ENCODE peak calls at places on chromosome 1, in four cellular contexts. One of them, this sample, is unnamed.

GRCh38 chr1:181405584-181405983 is 77.7 kb upstream of the CACNA1E start:
- DNase-seq in suprapubic skin: no peak
- DNase-seq in ovary: no peak
- DNase-seq in PC-3: no peak
- DNase-seq in this sample: no peak

GRCh38 chr1:179164494-179164893 is 65.0 kb downstream of the ABL2 start:
- DNase-seq in suprapubic skin: no peak
- DNase-seq in ovary: no peak
- DNase-seq in PC-3: peak; percentile 78
- DNase-seq in this sample: peak; percentile 44

GRCh38 chr1:226975259-226975908 is 35.3 kb downstream of the COQ8A start:
- DNase-seq in suprapubic skin: no peak
- DNase-seq in ovary: no peak
- DNase-seq in PC-3: no peak
- DNase-seq in this sample: no peak

GRCh38 chr1:98402860-98403259 is 258.7 kb upstream of the SNX7 start:
- DNase-seq in suprapubic skin: no peak
- DNase-seq in ovary: no peak
- DNase-seq in PC-3: no peak
- DNase-seq in this sample: no peak

GRCh38 chr1:233627376-233627775 is 13.5 kb downstream of the KCNK1 start:
- DNase-seq in suprapubic skin: no peak
- DNase-seq in ovary: no peak
- DNase-seq in PC-3: peak; percentile 23
- DNase-seq in this sample: peak; percentile 51

GRCh38 chr1:45272943-45273342 is 53.8 kb upstream of the HPDL start:
- DNase-seq in suprapubic skin: no peak
- DNase-seq in ovary: no peak
- DNase-seq in PC-3: peak; percentile 47
- DNase-seq in this sample: peak; percentile 16

GRCh38 chr1:27138927-27139326 is 16.0 kb downstream of the SLC9A1 start:
- DNase-seq in suprapubic skin: no peak
- DNase-seq in ovary: no peak
- DNase-seq in PC-3: no peak
- DNase-seq in this sample: no peak

GRCh38 chr1:78586572-78586971 is 33.7 kb upstream of the IFI44L start:
- DNase-seq in suprapubic skin: no peak
- DNase-seq in ovary: no peak
- DNase-seq in PC-3: peak; percentile 4
- DNase-seq in this sample: no peak

GRCh38 chr1:109787211-109787844 is 23.6 kb upstream of the EPS8L3 start:
- DNase-seq in suprapubic skin: peak; percentile 46
- DNase-seq in ovary: no peak
- DNase-seq in PC-3: peak; percentile 90
- DNase-seq in this sample: peak; percentile 79

GRCh38 chr1:21585037-21585436 is 75.8 kb downstream of the ALPL start:
- DNase-seq in suprapubic skin: no peak
- DNase-seq in ovary: no peak
- DNase-seq in PC-3: no peak
- DNase-seq in this sample: no peak

GRCh38 chr1:22127248-22127647 is 15.6 kb downstream of the WNT4 start:
- DNase-seq in suprapubic skin: no peak
- DNase-seq in ovary: no peak
- DNase-seq in PC-3: no peak
- DNase-seq in this sample: no peak

GRCh38 chr1:39272027-39272790 is 67.7 kb downstream of the MACF1 start:
- DNase-seq in suprapubic skin: no peak
- DNase-seq in ovary: no peak
- DNase-seq in PC-3: no peak
- DNase-seq in this sample: no peak

GRCh38 chr1:84705503-84705902 is 15.2 kb upstream of the SSX2IP start:
- DNase-seq in suprapubic skin: no peak
- DNase-seq in ovary: no peak
- DNase-seq in PC-3: no peak
- DNase-seq in this sample: no peak

GRCh38 chr1:113860891-113861290 is 10.6 kb downstream of the PTPN22 start:
- DNase-seq in suprapubic skin: no peak
- DNase-seq in ovary: no peak
- DNase-seq in PC-3: peak; percentile 44
- DNase-seq in this sample: peak; percentile 17

GRCh38 chr1:150981805-150982712 is at the start of gene ANXA9:
- DNase-seq in suprapubic skin: no peak
- DNase-seq in ovary: no peak
- DNase-seq in PC-3: peak; percentile 14
- DNase-seq in this sample: no peak

GRCh38 chr1:22521692-22522091 is 41.6 kb upstream of the EPHA8 start:
- DNase-seq in suprapubic skin: no peak
- DNase-seq in ovary: no peak
- DNase-seq in PC-3: no peak
- DNase-seq in this sample: no peak

GRCh38 chr1:214492405-214493075 is 58.9 kb downstream of the PTPN14 start:
- DNase-seq in suprapubic skin: no peak
- DNase-seq in ovary: no peak
- DNase-seq in PC-3: no peak
- DNase-seq in this sample: no peak

GRCh38 chr1:179127163-179127895 is 45.5 kb downstream of the TOR3A start:
- DNase-seq in suprapubic skin: no peak
- DNase-seq in ovary: no peak
- DNase-seq in PC-3: peak; percentile 63
- DNase-seq in this sample: no peak

GRCh38 chr1:44060830-44061267 is 29.6 kb upstream of the SLC6A9 start:
- DNase-seq in suprapubic skin: no peak
- DNase-seq in ovary: no peak
- DNase-seq in PC-3: no peak
- DNase-seq in this sample: no peak

GRCh38 chr1:165598676-165599059 is 32.4 kb upstream of the MGST3 start:
- DNase-seq in suprapubic skin: no peak
- DNase-seq in ovary: no peak
- DNase-seq in PC-3: no peak
- DNase-seq in this sample: no peak
- H3K27ac ChIP-seq in suprapubic skin: peak overlapping the region; percentile 10
- H3K27ac ChIP-seq in ovary: no peak overlapping the region
- H3K27ac ChIP-seq in PC-3: peak overlapping the region; percentile 73
- H3K27ac ChIP-seq in this sample: peak overlapping the region; percentile 82

GRCh38 chr1:170699696-170700095 is 35.8 kb downstream of the PRRX1 start:
- DNase-seq in suprapubic skin: no peak
- DNase-seq in ovary: no peak
- DNase-seq in PC-3: no peak
- DNase-seq in this sample: no peak
- TF ChIP-seq CTCF in suprapubic skin: no peak
- TF ChIP-seq CTCF in ovary: no peak
- TF ChIP-seq CTCF in PC-3: no peak
- TF ChIP-seq CTCF in this sample: no peak

GRCh38 chr1:154117642-154118041 is 37.2 kb downstream of the NUP210L start:
- DNase-seq in suprapubic skin: no peak
- DNase-seq in ovary: no peak
- DNase-seq in PC-3: no peak
- DNase-seq in this sample: peak; percentile 13

GRCh38 chr1:154115180-154115579 is 39.7 kb downstream of the NUP210L start:
- DNase-seq in suprapubic skin: no peak
- DNase-seq in ovary: no peak
- DNase-seq in PC-3: no peak
- DNase-seq in this sample: no peak
- H3K27ac ChIP-seq in suprapubic skin: no peak overlapping the region
- H3K27ac ChIP-seq in ovary: no peak overlapping the region
- H3K27ac ChIP-seq in PC-3: no peak overlapping the region
- H3K27ac ChIP-seq in this sample: no peak overlapping the region

GRCh38 chr1:29344336-29344735 is 108.0 kb downstream of the PTPRU start:
- DNase-seq in suprapubic skin: no peak
- DNase-seq in ovary: no peak
- DNase-seq in PC-3: no peak
- DNase-seq in this sample: no peak

GRCh38 chr1:29343908-29344307 is 107.6 kb downstream of the PTPRU start:
- DNase-seq in suprapubic skin: no peak
- DNase-seq in ovary: no peak
- DNase-seq in PC-3: no peak
- DNase-seq in this sample: no peak

GRCh38 chr1:29342351-29342750 is 106.0 kb downstream of the PTPRU start:
- DNase-seq in suprapubic skin: no peak
- DNase-seq in ovary: no peak
- DNase-seq in PC-3: no peak
- DNase-seq in this sample: no peak

GRCh38 chr1:29343476-29343875 is 107.2 kb downstream of the PTPRU start:
- DNase-seq in suprapubic skin: no peak
- DNase-seq in ovary: no peak
- DNase-seq in PC-3: no peak
- DNase-seq in this sample: no peak

GRCh38 chr1:29341936-29342335 is 105.6 kb downstream of the PTPRU start:
- DNase-seq in suprapubic skin: no peak
- DNase-seq in ovary: no peak
- DNase-seq in PC-3: peak; percentile 17
- DNase-seq in this sample: no peak
- TF ChIP-seq CTCF in suprapubic skin: no peak
- TF ChIP-seq CTCF in ovary: no peak
- TF ChIP-seq CTCF in PC-3: peak; percentile 51
- TF ChIP-seq CTCF in this sample: no peak

GRCh38 chr1:15206418-15207030 is 40.5 kb upstream of the FHAD1 start:
- DNase-seq in suprapubic skin: no peak
- DNase-seq in ovary: no peak
- DNase-seq in PC-3: peak; percentile 73
- DNase-seq in this sample: peak; percentile 39

GRCh38 chr1:15207031-15207828 is 39.8 kb upstream of the FHAD1 start:
- DNase-seq in suprapubic skin: no peak
- DNase-seq in ovary: no peak
- DNase-seq in PC-3: no peak
- DNase-seq in this sample: no peak

GRCh38 chr1:15207829-15208429 is 39.1 kb upstream of the FHAD1 start:
- DNase-seq in suprapubic skin: no peak
- DNase-seq in ovary: no peak
- DNase-seq in PC-3: no peak
- DNase-seq in this sample: no peak

GRCh38 chr1:15204931-15205330 is 42.1 kb upstream of the FHAD1 start:
- DNase-seq in suprapubic skin: no peak
- DNase-seq in ovary: no peak
- DNase-seq in PC-3: no peak
- DNase-seq in this sample: no peak

GRCh38 chr1:15205586-15206346 is 41.3 kb upstream of the FHAD1 start:
- DNase-seq in suprapubic skin: no peak
- DNase-seq in ovary: no peak
- DNase-seq in PC-3: no peak
- DNase-seq in this sample: no peak
- H3K27ac ChIP-seq in suprapubic skin: no peak overlapping the region
- H3K27ac ChIP-seq in ovary: no peak overlapping the region
- H3K27ac ChIP-seq in PC-3: peak overlapping the region; percentile 62
- H3K27ac ChIP-seq in this sample: no peak overlapping the region

GRCh38 chr1:208235983-208236761 is 8.0 kb downstream of the PLXNA2 start:
- DNase-seq in suprapubic skin: peak; percentile 62
- DNase-seq in ovary: peak; percentile 75
- DNase-seq in PC-3: no peak
- DNase-seq in this sample: no peak
- TF ChIP-seq CTCF in suprapubic skin: no peak
- TF ChIP-seq CTCF in ovary: no peak
- TF ChIP-seq CTCF in PC-3: no peak
- TF ChIP-seq CTCF in this sample: no peak

GRCh38 chr1:31003613-31004230 is 61.8 kb downstream of the PUM1 start:
- DNase-seq in suprapubic skin: no peak
- DNase-seq in ovary: no peak
- DNase-seq in PC-3: no peak
- DNase-seq in this sample: no peak

GRCh38 chr1:31006760-31007159 is 58.8 kb downstream of the PUM1 start:
- DNase-seq in suprapubic skin: no peak
- DNase-seq in ovary: no peak
- DNase-seq in PC-3: no peak
- DNase-seq in this sample: no peak

GRCh38 chr1:31005198-31005597 is 60.3 kb downstream of the PUM1 start:
- DNase-seq in suprapubic skin: no peak
- DNase-seq in ovary: no peak
- DNase-seq in PC-3: no peak
- DNase-seq in this sample: no peak

GRCh38 chr1:31005617-31006166 is 59.8 kb downstream of the PUM1 start:
- DNase-seq in suprapubic skin: no peak
- DNase-seq in ovary: no peak
- DNase-seq in PC-3: no peak
- DNase-seq in this sample: no peak

GRCh38 chr1:31004231-31004621 is 61.3 kb downstream of the PUM1 start:
- DNase-seq in suprapubic skin: no peak
- DNase-seq in ovary: no peak
- DNase-seq in PC-3: no peak
- DNase-seq in this sample: no peak
- H3K27ac ChIP-seq in suprapubic skin: no peak overlapping the region
- H3K27ac ChIP-seq in ovary: no peak overlapping the region
- H3K27ac ChIP-seq in PC-3: no peak overlapping the region
- H3K27ac ChIP-seq in this sample: no peak overlapping the region

This sample was measured in RWPE1.